ENCODE peak calls at places on chromosomes 16 and 17, in ten cellular contexts. P, G, L, A, C, T, F, Y, Z and R are unnamed samples.

GRCh38 chr17:14209215-14209614 is 27.4 kb downstream of the CDRT15 start:
- DNase-seq in C (no peak), Y (no peak), P (no peak), T (no peak), L (no peak), F (no peak), G (no peak), Z (no peak), A (no peak), R (no peak)

GRCh38 chr17:655618-656017 is 59.0 kb downstream of the VPS53 start:
- DNase-seq in Y (no peak), G (no peak), L (no peak), F (no peak), T (no peak), Z (no peak), C (no peak), A (no peak), P (no peak), R (no peak)

GRCh38 chr16:13984794-13985193 is 64.8 kb downstream of the ERCC4 start:
- DNase-seq in G (no peak), L (no peak), P (no peak), Z (no peak), F (no peak), Y (no peak), C (no peak), T (no peak), A (no peak), R (no peak)

GRCh38 chr17:66829386-66829864 is 5.5 kb upstream of the CACNG5 start:
- DNase-seq in C (no peak), G (peak), A (peak), L (peak), T (peak), Y (no peak), F (peak), Z (peak), P (no peak), R (peak)

GRCh38 chr17:65013613-65014391 is 42.7 kb downstream of the GNA13 start:
- DNase-seq in Y (no peak), A (peak), L (peak), F (peak), T (peak), P (peak), Z (no peak), G (peak), C (no peak), R (no peak)

GRCh38 chr17:69525920-69526841 is 111.7 kb downstream of the MAP2K6 start:
- DNase-seq in G (peak), L (peak), Z (peak), A (peak), Y (peak), T (peak), P (no peak), C (no peak), F (peak), R (peak)

GRCh38 chr17:82338858-82339633 is 5.5 kb upstream of the SECTM1 start:
- DNase-seq in P (no peak), C (no peak), F (peak), T (no peak), Z (peak), L (peak), G (peak), Y (no peak), A (peak), R (no peak)

GRCh38 chr17:43042025-43042424 is 17.0 kb downstream of the RND2 start:
- DNase-seq in Z (no peak), A (no peak), P (no peak), Y (no peak), C (no peak), F (no peak), T (no peak), L (no peak), G (peak), R (no peak)

GRCh38 chr16:57648590-57649442 is 19.3 kb upstream of the ADGRG3 start:
- DNase-seq in Z (peak), A (peak), T (peak), P (peak), F (peak), G (peak), Y (peak), L (peak), C (peak), R (peak)

GRCh38 chr17:21843951-21844590 is 151.7 kb downstream of the KCNJ18 start:
- DNase-seq in Y (no peak), G (no peak), C (no peak), P (no peak), Z (no peak), A (no peak), L (no peak), F (no peak), T (no peak), R (no peak)

GRCh38 chr17:80894439-80894721 is 97.3 kb upstream of the CHMP6 start:
- DNase-seq in A (no peak), Z (no peak), C (no peak), L (no peak), T (no peak), G (no peak), Y (no peak), F (no peak), P (no peak), R (no peak)

GRCh38 chr17:79707931-79708891 is 22.5 kb upstream of the ENPP7 start:
- DNase-seq in Z (peak), F (peak), P (peak), L (peak), Y (peak), A (peak), C (peak), T (peak), G (peak), R (peak)

GRCh38 chr17:5127910-5128309 is 12.1 kb downstream of the USP6 start:
- DNase-seq in C (no peak), G (no peak), T (no peak), Y (no peak), Z (no peak), P (no peak), L (no peak), F (no peak), A (no peak), R (no peak)

GRCh38 chr16:66486773-66487579 is 59.9 kb downstream of the BEAN1 start:
- DNase-seq in G (peak), P (no peak), F (peak), T (no peak), A (peak), L (peak), Z (no peak), C (no peak), Y (no peak), R (no peak)

GRCh38 chr17:45315583-45316270 is 1.1 kb downstream of the MAP3K14 start:
- DNase-seq in F (peak), G (no peak), L (no peak), P (no peak), Y (peak), A (no peak), Z (no peak), C (no peak), T (no peak), R (peak)

GRCh38 chr17:39270923-39271322 is 45.2 kb upstream of the STAC2 start:
- DNase-seq in Z (no peak), A (peak), G (peak), Y (peak), T (no peak), F (peak), L (peak), C (no peak), P (no peak), R (peak)

GRCh38 chr17:17780941-17781590 is 55.7 kb downstream of the SREBF1 start:
- DNase-seq in F (peak), Z (peak), Y (no peak), C (no peak), P (no peak), T (no peak), G (no peak), A (peak), L (peak), R (no peak)

GRCh38 chr17:42853004-42853403 is 2.0 kb downstream of the AOC3 start:
- DNase-seq in A (no peak), F (no peak), Z (no peak), T (no peak), L (no peak), G (no peak), P (no peak), Y (no peak), C (no peak), R (no peak)

GRCh38 chr16:69187387-69187890 is 475 bp downstream of the SNTB2 start:
- DNase-seq in F (peak), A (no peak), P (peak), L (peak), Y (peak), Z (peak), T (no peak), C (no peak), G (peak), R (peak)

GRCh38 chr17:10610821-10611323 is 46.2 kb downstream of the MYH3 start:
- DNase-seq in Z (no peak), A (no peak), C (no peak), L (no peak), Y (no peak), F (no peak), P (no peak), G (no peak), T (no peak), R (no peak)

GRCh38 chr16:6211644-6212043 is 1114.0 kb upstream of the EEF2KMT start:
- DNase-seq in A (no peak), G (no peak), C (no peak), P (no peak), F (no peak), Z (no peak), Y (no peak), T (no peak), L (no peak), R (no peak)

GRCh38 chr17:15742051-15742795 is 10.1 kb downstream of the TBC1D26 start:
- DNase-seq in P (no peak), G (no peak), T (peak), L (no peak), F (no peak), Y (no peak), A (no peak), Z (no peak), C (no peak), R (no peak)

GRCh38 chr16:7990864-7991263 is 599.4 kb downstream of the TMEM114 start:
- DNase-seq in T (no peak), L (no peak), A (no peak), Z (no peak), Y (no peak), F (no peak), P (no peak), C (no peak), G (no peak), R (no peak)

GRCh38 chr16:720990-721764 is at the start of gene ANTKMT:
- DNase-seq in C (peak), Z (peak), P (peak), Y (peak), G (peak), T (peak), A (peak), F (peak), L (peak), R (peak)

GRCh38 chr17:1730345-1731193 is 6.1 kb downstream of the WDR81 start:
- DNase-seq in A (peak), Z (peak), L (peak), T (no peak), F (peak), Y (no peak), G (peak), P (no peak), C (no peak), R (no peak)

GRCh38 chr16:14151256-14152030 is 80.3 kb downstream of the MRTFB start:
- DNase-seq in L (peak), C (no peak), F (no peak), P (no peak), Z (no peak), A (peak), G (peak), T (no peak), Y (no peak), R (no peak)

GRCh38 chr16:59783191-59783590 is 1049.1 kb upstream of the GOT2 start:
- DNase-seq in L (no peak), T (no peak), Y (no peak), A (no peak), G (peak), F (peak), P (no peak), Z (no peak), C (no peak), R (no peak)

GRCh38 chr16:14307623-14308356 is 236.7 kb downstream of the MRTFB start:
- DNase-seq in A (peak), P (no peak), Z (no peak), G (peak), F (peak), Y (peak), C (no peak), L (no peak), T (no peak), R (no peak)

GRCh38 chr17:16384557-16384956 is 3.7 kb downstream of the UBB start:
- DNase-seq in A (no peak), T (no peak), C (no peak), P (no peak), F (no peak), L (no peak), Z (no peak), G (no peak), Y (no peak), R (no peak)

GRCh38 chr17:40460585-40460975 is 17.3 kb downstream of the IGFBP4 start:
- DNase-seq in F (no peak), L (no peak), P (no peak), Z (no peak), C (no peak), Y (no peak), T (no peak), G (no peak), A (no peak), R (no peak)

GRCh38 chr17:57864273-57864672 is 14.4 kb upstream of the MRPS23 start:
- DNase-seq in A (no peak), G (no peak), L (no peak), F (no peak), T (no peak), Z (no peak), C (no peak), Y (no peak), P (no peak), R (no peak)

GRCh38 chr16:21566891-21567414 is 32.4 kb upstream of the METTL9 start:
- DNase-seq in C (no peak), Z (peak), P (no peak), Y (no peak), F (no peak), G (no peak), T (no peak), A (no peak), L (no peak), R (no peak)

GRCh38 chr17:59149051-59149450 is 5.9 kb downstream of the SKA2 start:
- DNase-seq in T (no peak), L (peak), F (peak), G (no peak), Y (no peak), A (peak), Z (no peak), P (no peak), C (no peak), R (no peak)

GRCh38 chr16:21167929-21168602 is 9.6 kb downstream of the LDAF1 start:
- DNase-seq in Y (peak), A (no peak), G (no peak), F (no peak), L (no peak), P (no peak), Z (no peak), C (no peak), T (no peak), R (no peak)

GRCh38 chr17:49000943-49001342 is 3.8 kb downstream of the IGF2BP1 start:
- DNase-seq in C (no peak), L (peak), F (no peak), P (no peak), A (no peak), T (peak), Z (no peak), G (no peak), Y (no peak), R (peak)

GRCh38 chr16:22300427-22301071 is 3.3 kb downstream of the POLR3E start:
- DNase-seq in P (no peak), L (peak), C (no peak), F (peak), Z (peak), G (peak), Y (peak), A (peak), T (peak), R (peak)

GRCh38 chr16:73018796-73019455 is 29.0 kb downstream of the ZFHX3 start:
- DNase-seq in L (no peak), A (no peak), C (no peak), Y (no peak), P (no peak), T (no peak), F (no peak), Z (no peak), G (no peak), R (no peak)

GRCh38 chr17:57215317-57215716 is 41.0 kb upstream of the MSI2 start:
- DNase-seq in F (peak), L (peak), Y (no peak), A (peak), Z (no peak), G (no peak), P (no peak), C (no peak), T (no peak), R (no peak)

GRCh38 chr16:52812945-52813556 is 239.6 kb downstream of the CHD9NB start:
- DNase-seq in Z (no peak), A (peak), P (no peak), F (peak), Y (no peak), L (peak), C (no peak), G (peak), T (no peak), R (no peak)